ENCODE peak calls at places on chromosomes 1 and 21, in six cellular contexts. One of them, this sample, is unnamed. For H3K4me1 and H3K9me3, the result is how much of the 10 kb centered on the place peaks cover.

GRCh38 chr1:197598935-197599334 is 176.3 kb downstream of the DENND1B start:
- DNase-seq in tibial nerve: no peak
- DNase-seq in tibial artery: no peak
- DNase-seq in left ventricle myocardium inferior: no peak
- DNase-seq in heart right ventricle: no peak
- DNase-seq in left lung: no peak
- DNase-seq in this sample: no peak

GRCh38 chr1:220631238-220631842 is 58.8 kb upstream of the C1orf115 start:
- DNase-seq in tibial nerve: no peak
- DNase-seq in tibial artery: no peak
- DNase-seq in left ventricle myocardium inferior: no peak
- DNase-seq in heart right ventricle: no peak
- DNase-seq in left lung: no peak
- DNase-seq in this sample: no peak

GRCh38 chr1:17236779-17237601 is 11.9 kb upstream of the PADI3 start:
- DNase-seq in tibial nerve: peak
- DNase-seq in tibial artery: peak
- DNase-seq in left ventricle myocardium inferior: peak
- DNase-seq in heart right ventricle: peak
- DNase-seq in left lung: peak
- DNase-seq in this sample: peak

GRCh38 chr1:178939328-178939727 is 68.5 kb upstream of the ANGPTL1 start:
- DNase-seq in tibial nerve: no peak
- DNase-seq in tibial artery: peak
- DNase-seq in left ventricle myocardium inferior: no peak
- DNase-seq in heart right ventricle: peak
- DNase-seq in left lung: no peak
- DNase-seq in this sample: no peak

GRCh38 chr1:9145021-9145668 is 16.2 kb upstream of the GPR157 start:
- DNase-seq in tibial nerve: no peak
- DNase-seq in tibial artery: no peak
- DNase-seq in left ventricle myocardium inferior: no peak
- DNase-seq in heart right ventricle: no peak
- DNase-seq in left lung: peak
- DNase-seq in this sample: no peak

GRCh38 chr1:215793210-215793609 is 226.1 kb downstream of the KCTD3 start:
- DNase-seq in tibial nerve: no peak
- DNase-seq in tibial artery: no peak
- DNase-seq in left ventricle myocardium inferior: no peak
- DNase-seq in heart right ventricle: no peak
- DNase-seq in left lung: no peak
- DNase-seq in this sample: no peak

GRCh38 chr1:205246426-205247119 is 18.8 kb downstream of the TMCC2 start:
- DNase-seq in tibial nerve: no peak
- DNase-seq in tibial artery: no peak
- DNase-seq in left ventricle myocardium inferior: no peak
- DNase-seq in heart right ventricle: no peak
- DNase-seq in left lung: no peak
- DNase-seq in this sample: no peak

GRCh38 chr1:206041640-206042039 is 11.3 kb upstream of the RHEX start:
- DNase-seq in tibial nerve: no peak
- DNase-seq in tibial artery: no peak
- DNase-seq in left ventricle myocardium inferior: no peak
- DNase-seq in heart right ventricle: no peak
- DNase-seq in left lung: no peak
- DNase-seq in this sample: no peak

GRCh38 chr1:172821609-172822274 is 162.8 kb downstream of the FASLG start:
- DNase-seq in tibial nerve: no peak
- DNase-seq in tibial artery: peak
- DNase-seq in left ventricle myocardium inferior: no peak
- DNase-seq in heart right ventricle: no peak
- DNase-seq in left lung: no peak
- DNase-seq in this sample: no peak

GRCh38 chr1:227234998-227235405 is 83.3 kb downstream of the CDC42BPA start:
- DNase-seq in tibial nerve: no peak
- DNase-seq in tibial artery: no peak
- DNase-seq in left ventricle myocardium inferior: no peak
- DNase-seq in heart right ventricle: peak
- DNase-seq in left lung: no peak
- DNase-seq in this sample: no peak

GRCh38 chr1:39081266-39082139 is 55.4 kb downstream of the NDUFS5 start:
- DNase-seq in tibial nerve: no peak
- DNase-seq in tibial artery: no peak
- DNase-seq in left ventricle myocardium inferior: peak
- DNase-seq in heart right ventricle: no peak
- DNase-seq in left lung: peak
- DNase-seq in this sample: peak

GRCh38 chr1:69913967-69914366 is 291.4 kb downstream of the LRRC40 start:
- DNase-seq in tibial nerve: no peak
- DNase-seq in tibial artery: no peak
- DNase-seq in left ventricle myocardium inferior: no peak
- DNase-seq in heart right ventricle: peak
- DNase-seq in left lung: no peak
- DNase-seq in this sample: no peak

GRCh38 chr1:116256875-116257823 is 115.9 kb upstream of the ATP1A1 start:
- DNase-seq in tibial nerve: no peak
- DNase-seq in tibial artery: no peak
- DNase-seq in left ventricle myocardium inferior: no peak
- DNase-seq in heart right ventricle: no peak
- DNase-seq in left lung: no peak
- DNase-seq in this sample: no peak

GRCh38 chr1:115179397-115179835 is 90.1 kb upstream of the TSPAN2 start:
- DNase-seq in tibial nerve: no peak
- DNase-seq in tibial artery: no peak
- DNase-seq in left ventricle myocardium inferior: peak
- DNase-seq in heart right ventricle: peak
- DNase-seq in left lung: peak
- DNase-seq in this sample: peak

GRCh38 chr1:151502859-151503509 is 8.2 kb upstream of the CGN start:
- DNase-seq in tibial nerve: no peak
- DNase-seq in tibial artery: no peak
- DNase-seq in left ventricle myocardium inferior: no peak
- DNase-seq in heart right ventricle: no peak
- DNase-seq in left lung: no peak
- DNase-seq in this sample: no peak

GRCh38 chr1:44276901-44277300 is 63.6 kb downstream of the DMAP1 start:
- DNase-seq in tibial nerve: no peak
- DNase-seq in tibial artery: no peak
- DNase-seq in left ventricle myocardium inferior: no peak
- DNase-seq in heart right ventricle: no peak
- DNase-seq in left lung: no peak
- DNase-seq in this sample: no peak

GRCh38 chr1:226351709-226352108 is 42.7 kb upstream of the LIN9 start:
- DNase-seq in tibial nerve: no peak
- DNase-seq in tibial artery: no peak
- DNase-seq in left ventricle myocardium inferior: no peak
- DNase-seq in heart right ventricle: no peak
- DNase-seq in left lung: no peak
- DNase-seq in this sample: no peak

GRCh38 chr1:222521299-222522104 is 26.4 kb downstream of the HHIPL2 start:
- DNase-seq in tibial nerve: no peak
- DNase-seq in tibial artery: no peak
- DNase-seq in left ventricle myocardium inferior: no peak
- DNase-seq in heart right ventricle: no peak
- DNase-seq in left lung: no peak
- DNase-seq in this sample: peak

GRCh38 chr1:36322786-36323635 is 434 bp downstream of the EVA1B start:
- DNase-seq in tibial nerve: peak
- DNase-seq in tibial artery: peak
- DNase-seq in left ventricle myocardium inferior: peak
- DNase-seq in heart right ventricle: peak
- DNase-seq in left lung: peak
- DNase-seq in this sample: peak

GRCh38 chr1:38858833-38859560 is 575 bp downstream of the RRAGC start:
- DNase-seq in tibial nerve: peak
- DNase-seq in tibial artery: peak
- DNase-seq in left ventricle myocardium inferior: peak
- DNase-seq in heart right ventricle: peak
- DNase-seq in left lung: peak
- DNase-seq in this sample: peak

GRCh38 chr1:45306319-45306718 is 20.4 kb upstream of the HPDL start:
- DNase-seq in tibial nerve: no peak
- DNase-seq in tibial artery: no peak
- DNase-seq in left ventricle myocardium inferior: no peak
- DNase-seq in heart right ventricle: no peak
- DNase-seq in left lung: no peak
- DNase-seq in this sample: no peak

GRCh38 chr1:41545996-41546938 is 61.8 kb upstream of the EDN2 start:
- DNase-seq in tibial nerve: no peak
- DNase-seq in tibial artery: no peak
- DNase-seq in left ventricle myocardium inferior: no peak
- DNase-seq in heart right ventricle: no peak
- DNase-seq in left lung: no peak
- DNase-seq in this sample: peak

GRCh38 chr1:226644541-226645176 is 94.4 kb downstream of the ITPKB start:
- DNase-seq in tibial nerve: no peak
- DNase-seq in tibial artery: no peak
- DNase-seq in left ventricle myocardium inferior: peak
- DNase-seq in heart right ventricle: no peak
- DNase-seq in left lung: peak
- DNase-seq in this sample: peak

GRCh38 chr1:45974541-45975269 is 157.7 kb downstream of the PIK3R3 start:
- DNase-seq in tibial nerve: no peak
- DNase-seq in tibial artery: no peak
- DNase-seq in left ventricle myocardium inferior: no peak
- DNase-seq in heart right ventricle: no peak
- DNase-seq in left lung: no peak
- DNase-seq in this sample: no peak

DNA sequence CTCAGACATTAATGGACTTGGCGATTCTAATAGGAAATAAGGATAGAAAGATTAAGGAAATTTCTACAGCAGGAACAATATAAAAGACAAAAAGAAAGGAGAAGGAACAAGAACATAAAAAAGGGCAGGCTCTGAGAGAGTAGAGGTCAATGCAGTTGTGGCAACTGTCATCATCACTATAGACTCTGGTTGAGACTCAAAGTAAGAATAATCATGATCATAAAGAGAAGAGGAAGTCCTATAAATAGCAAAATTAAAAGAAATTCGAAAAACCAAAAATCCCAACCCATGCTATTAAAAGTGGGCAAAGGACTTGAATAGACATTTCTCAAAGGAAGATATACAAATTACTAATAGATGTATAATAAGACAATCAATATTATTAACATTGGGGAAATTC is 14.4 kb upstream of the XCL1 start:
- DNase-seq in tibial nerve: no peak
- DNase-seq in tibial artery: no peak
- DNase-seq in left ventricle myocardium inferior: no peak
- DNase-seq in heart right ventricle: no peak
- DNase-seq in left lung: no peak
- DNase-seq in this sample: no peak
- H3K4me1 ChIP-seq in tibial nerve: under half
- H3K4me1 ChIP-seq in tibial artery: under half
- H3K4me1 ChIP-seq in left ventricle myocardium inferior: under half
- H3K4me1 ChIP-seq in heart right ventricle: under half
- H3K4me1 ChIP-seq in left lung: under half
- H3K4me1 ChIP-seq in this sample: under half

GRCh38 chr1:203290261-203291089 is 14.8 kb upstream of the BTG2 start:
- DNase-seq in tibial nerve: peak
- DNase-seq in tibial artery: peak
- DNase-seq in left ventricle myocardium inferior: peak
- DNase-seq in heart right ventricle: peak
- DNase-seq in left lung: peak
- DNase-seq in this sample: peak
- H3K4me3 ChIP-seq in tibial nerve: peak
- H3K4me3 ChIP-seq in tibial artery: peak
- H3K4me3 ChIP-seq in left ventricle myocardium inferior: peak
- H3K4me3 ChIP-seq in heart right ventricle: peak
- H3K4me3 ChIP-seq in left lung: peak
- H3K4me3 ChIP-seq in this sample: no peak

DNA sequence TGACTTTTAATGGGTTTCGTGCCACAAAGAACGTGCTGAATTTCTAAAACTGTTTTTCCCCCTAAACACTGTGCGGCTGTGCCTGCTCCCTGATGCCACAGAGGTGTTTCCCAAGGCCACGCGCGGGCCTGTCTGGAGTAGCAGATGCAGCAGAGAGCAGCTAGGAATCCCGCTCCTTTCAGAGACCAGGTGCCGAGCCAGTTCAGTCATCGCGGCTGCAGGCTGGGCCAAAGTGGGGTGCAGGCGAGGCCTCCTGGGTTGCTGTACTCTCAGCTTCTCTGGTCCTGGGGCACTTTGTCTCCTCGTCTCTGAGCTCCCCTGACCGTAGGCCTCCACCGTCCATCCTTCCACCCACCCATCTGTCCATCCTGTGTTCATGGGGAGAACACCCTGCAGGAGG is 17.4 kb upstream of the DIP2A start:
- DNase-seq in tibial nerve: no peak
- DNase-seq in tibial artery: no peak
- DNase-seq in left ventricle myocardium inferior: no peak
- DNase-seq in heart right ventricle: no peak
- DNase-seq in left lung: no peak
- DNase-seq in this sample: no peak
- H3K9me3 ChIP-seq in tibial nerve: under half
- H3K9me3 ChIP-seq in tibial artery: under half
- H3K9me3 ChIP-seq in left ventricle myocardium inferior: under half
- H3K9me3 ChIP-seq in heart right ventricle: under half
- H3K9me3 ChIP-seq in left lung: under half
- H3K9me3 ChIP-seq in this sample: under half

GRCh38 chr1:160488347-160489058 is 34.6 kb downstream of the SLAMF6 start:
- DNase-seq in tibial nerve: no peak
- DNase-seq in tibial artery: no peak
- DNase-seq in left ventricle myocardium inferior: no peak
- DNase-seq in heart right ventricle: no peak
- DNase-seq in left lung: no peak
- DNase-seq in this sample: no peak
- H3K4me1 ChIP-seq in tibial nerve: under half
- H3K4me1 ChIP-seq in tibial artery: under half
- H3K4me1 ChIP-seq in left ventricle myocardium inferior: under half
- H3K4me1 ChIP-seq in heart right ventricle: under half
- H3K4me1 ChIP-seq in left lung: under half
- H3K4me1 ChIP-seq in this sample: under half

GRCh38 chr1:81345110-81345509 is 455.6 kb upstream of the ADGRL2 start:
- DNase-seq in tibial nerve: no peak
- DNase-seq in tibial artery: no peak
- DNase-seq in left ventricle myocardium inferior: peak
- DNase-seq in heart right ventricle: peak
- DNase-seq in left lung: no peak
- DNase-seq in this sample: no peak

GRCh38 chr1:81351864-81352263 is 448.9 kb upstream of the ADGRL2 start:
- DNase-seq in tibial nerve: no peak
- DNase-seq in tibial artery: no peak
- DNase-seq in left ventricle myocardium inferior: no peak
- DNase-seq in heart right ventricle: no peak
- DNase-seq in left lung: no peak
- DNase-seq in this sample: no peak

GRCh38 chr1:81349194-81349965 is 451.4 kb upstream of the ADGRL2 start:
- DNase-seq in tibial nerve: no peak
- DNase-seq in tibial artery: no peak
- DNase-seq in left ventricle myocardium inferior: no peak
- DNase-seq in heart right ventricle: no peak
- DNase-seq in left lung: no peak
- DNase-seq in this sample: no peak
- H3K4me3 ChIP-seq in tibial nerve: no peak
- H3K4me3 ChIP-seq in tibial artery: no peak
- H3K4me3 ChIP-seq in left ventricle myocardium inferior: no peak
- H3K4me3 ChIP-seq in heart right ventricle: no peak
- H3K4me3 ChIP-seq in left lung: no peak
- H3K4me3 ChIP-seq in this sample: no peak

This sample was measured in right lobe of liver.